ENCODE peak calls at places on chromosomes 6 and 20, in ten cellular contexts. One of them, this sample, is unnamed.

GRCh38 chr6:89970072-89970471 is 75.8 kb downstream of the GJA10 start:
- DNase-seq in kidney: peak
- DNase-seq in AG04450: no peak
- DNase-seq in activated CD4-positive, alpha-beta T cell treated with anti-CD3 and anti-CD28 coated beads, Interleukin-2, amount 50 U/mL, for 24 hours: no peak
- DNase-seq in SK-N-MC: no peak
- DNase-seq in retina: no peak
- DNase-seq in Panc1: no peak
- DNase-seq in AG10803: no peak
- DNase-seq in posterior cingulate gyrus: peak
- DNase-seq in M059J: no peak
- DNase-seq in this sample: no peak

GRCh38 chr6:134165827-134166226 is 113.4 kb upstream of the SLC2A12 start:
- DNase-seq in kidney: no peak
- DNase-seq in AG04450: no peak
- DNase-seq in activated CD4-positive, alpha-beta T cell treated with anti-CD3 and anti-CD28 coated beads, Interleukin-2, amount 50 U/mL, for 24 hours: no peak
- DNase-seq in SK-N-MC: no peak
- DNase-seq in retina: no peak
- DNase-seq in Panc1: no peak
- DNase-seq in AG10803: no peak
- DNase-seq in posterior cingulate gyrus: no peak
- DNase-seq in M059J: no peak
- DNase-seq in this sample: no peak

GRCh38 chr20:53657289-53657678 is 63.6 kb upstream of the ZNF217 start:
- DNase-seq in kidney: no peak
- DNase-seq in AG04450: no peak
- DNase-seq in activated CD4-positive, alpha-beta T cell treated with anti-CD3 and anti-CD28 coated beads, Interleukin-2, amount 50 U/mL, for 24 hours: no peak
- DNase-seq in SK-N-MC: no peak
- DNase-seq in retina: no peak
- DNase-seq in Panc1: no peak
- DNase-seq in AG10803: no peak
- DNase-seq in posterior cingulate gyrus: no peak
- DNase-seq in M059J: no peak
- DNase-seq in this sample: no peak

GRCh38 chr20:35002426-35003210 is 47.0 kb downstream of the MYH7B start:
- DNase-seq in kidney: peak
- DNase-seq in AG04450: no peak
- DNase-seq in activated CD4-positive, alpha-beta T cell treated with anti-CD3 and anti-CD28 coated beads, Interleukin-2, amount 50 U/mL, for 24 hours: no peak
- DNase-seq in SK-N-MC: no peak
- DNase-seq in retina: no peak
- DNase-seq in Panc1: no peak
- DNase-seq in AG10803: no peak
- DNase-seq in posterior cingulate gyrus: peak
- DNase-seq in M059J: no peak
- DNase-seq in this sample: peak

GRCh38 chr6:149484733-149485700 is at the start of gene ZC3H12D:
- DNase-seq in kidney: peak
- DNase-seq in AG04450: no peak
- DNase-seq in activated CD4-positive, alpha-beta T cell treated with anti-CD3 and anti-CD28 coated beads, Interleukin-2, amount 50 U/mL, for 24 hours: peak
- DNase-seq in SK-N-MC: no peak
- DNase-seq in retina: no peak
- DNase-seq in Panc1: no peak
- DNase-seq in AG10803: peak
- DNase-seq in posterior cingulate gyrus: no peak
- DNase-seq in M059J: peak
- DNase-seq in this sample: peak

GRCh38 chr6:71419954-71420692 is 131.5 kb downstream of the OGFRL1 start:
- DNase-seq in kidney: peak
- DNase-seq in AG04450: no peak
- DNase-seq in activated CD4-positive, alpha-beta T cell treated with anti-CD3 and anti-CD28 coated beads, Interleukin-2, amount 50 U/mL, for 24 hours: no peak
- DNase-seq in SK-N-MC: no peak
- DNase-seq in retina: no peak
- DNase-seq in Panc1: no peak
- DNase-seq in AG10803: peak
- DNase-seq in posterior cingulate gyrus: peak
- DNase-seq in M059J: peak
- DNase-seq in this sample: peak

GRCh38 chr6:111841822-111842221 is 31.4 kb downstream of the FYN start:
- DNase-seq in kidney: no peak
- DNase-seq in AG04450: no peak
- DNase-seq in activated CD4-positive, alpha-beta T cell treated with anti-CD3 and anti-CD28 coated beads, Interleukin-2, amount 50 U/mL, for 24 hours: no peak
- DNase-seq in SK-N-MC: no peak
- DNase-seq in retina: no peak
- DNase-seq in Panc1: no peak
- DNase-seq in AG10803: peak
- DNase-seq in posterior cingulate gyrus: no peak
- DNase-seq in M059J: peak
- DNase-seq in this sample: peak

GRCh38 chr6:105317607-105318533 is 85.0 kb downstream of the PREP start:
- DNase-seq in kidney: no peak
- DNase-seq in AG04450: no peak
- DNase-seq in activated CD4-positive, alpha-beta T cell treated with anti-CD3 and anti-CD28 coated beads, Interleukin-2, amount 50 U/mL, for 24 hours: no peak
- DNase-seq in SK-N-MC: no peak
- DNase-seq in retina: no peak
- DNase-seq in Panc1: peak
- DNase-seq in AG10803: no peak
- DNase-seq in posterior cingulate gyrus: no peak
- DNase-seq in M059J: peak
- DNase-seq in this sample: no peak

GRCh38 chr20:52494244-52494643 is 302.7 kb upstream of the ZFP64 start:
- DNase-seq in kidney: no peak
- DNase-seq in AG04450: peak
- DNase-seq in activated CD4-positive, alpha-beta T cell treated with anti-CD3 and anti-CD28 coated beads, Interleukin-2, amount 50 U/mL, for 24 hours: peak
- DNase-seq in SK-N-MC: no peak
- DNase-seq in retina: no peak
- DNase-seq in Panc1: no peak
- DNase-seq in AG10803: peak
- DNase-seq in posterior cingulate gyrus: no peak
- DNase-seq in M059J: peak
- DNase-seq in this sample: no peak

GRCh38 chr20:59242714-59243626 is 57.4 kb upstream of the EDN3 start:
- DNase-seq in kidney: no peak
- DNase-seq in AG04450: no peak
- DNase-seq in activated CD4-positive, alpha-beta T cell treated with anti-CD3 and anti-CD28 coated beads, Interleukin-2, amount 50 U/mL, for 24 hours: no peak
- DNase-seq in SK-N-MC: no peak
- DNase-seq in retina: no peak
- DNase-seq in Panc1: no peak
- DNase-seq in AG10803: no peak
- DNase-seq in posterior cingulate gyrus: no peak
- DNase-seq in M059J: peak
- DNase-seq in this sample: no peak

GRCh38 chr6:26044140-26045045 is 42.8 kb upstream of the HFE start:
- DNase-seq in kidney: peak
- DNase-seq in AG04450: no peak
- DNase-seq in activated CD4-positive, alpha-beta T cell treated with anti-CD3 and anti-CD28 coated beads, Interleukin-2, amount 50 U/mL, for 24 hours: no peak
- DNase-seq in SK-N-MC: no peak
- DNase-seq in retina: no peak
- DNase-seq in Panc1: no peak
- DNase-seq in AG10803: peak
- DNase-seq in posterior cingulate gyrus: peak
- DNase-seq in M059J: no peak
- DNase-seq in this sample: peak

GRCh38 chr20:56428388-56428787 is 16.3 kb downstream of the CASS4 start:
- DNase-seq in kidney: no peak
- DNase-seq in AG04450: no peak
- DNase-seq in activated CD4-positive, alpha-beta T cell treated with anti-CD3 and anti-CD28 coated beads, Interleukin-2, amount 50 U/mL, for 24 hours: no peak
- DNase-seq in SK-N-MC: no peak
- DNase-seq in retina: no peak
- DNase-seq in Panc1: no peak
- DNase-seq in AG10803: no peak
- DNase-seq in posterior cingulate gyrus: no peak
- DNase-seq in M059J: no peak
- DNase-seq in this sample: no peak

GRCh38 chr20:19921349-19921793 is 95.8 kb upstream of the NAA20 start:
- DNase-seq in kidney: no peak
- DNase-seq in AG04450: no peak
- DNase-seq in activated CD4-positive, alpha-beta T cell treated with anti-CD3 and anti-CD28 coated beads, Interleukin-2, amount 50 U/mL, for 24 hours: no peak
- DNase-seq in SK-N-MC: no peak
- DNase-seq in retina: no peak
- DNase-seq in Panc1: no peak
- DNase-seq in AG10803: peak
- DNase-seq in posterior cingulate gyrus: peak
- DNase-seq in M059J: no peak
- DNase-seq in this sample: no peak

GRCh38 chr6:18473765-18474164 is 86.6 kb downstream of the RNF144B start:
- DNase-seq in kidney: no peak
- DNase-seq in AG04450: no peak
- DNase-seq in activated CD4-positive, alpha-beta T cell treated with anti-CD3 and anti-CD28 coated beads, Interleukin-2, amount 50 U/mL, for 24 hours: no peak
- DNase-seq in SK-N-MC: no peak
- DNase-seq in retina: no peak
- DNase-seq in Panc1: no peak
- DNase-seq in AG10803: no peak
- DNase-seq in posterior cingulate gyrus: no peak
- DNase-seq in M059J: no peak
- DNase-seq in this sample: no peak

GRCh38 chr20:63652192-63652980 is 838 bp downstream of the STMN3 start:
- DNase-seq in kidney: peak
- DNase-seq in AG04450: no peak
- DNase-seq in activated CD4-positive, alpha-beta T cell treated with anti-CD3 and anti-CD28 coated beads, Interleukin-2, amount 50 U/mL, for 24 hours: no peak
- DNase-seq in SK-N-MC: no peak
- DNase-seq in retina: peak
- DNase-seq in Panc1: no peak
- DNase-seq in AG10803: no peak
- DNase-seq in posterior cingulate gyrus: peak
- DNase-seq in M059J: no peak
- DNase-seq in this sample: peak

GRCh38 chr6:33731751-33732282 is 14.9 kb downstream of the IP6K3 start:
- DNase-seq in kidney: no peak
- DNase-seq in AG04450: no peak
- DNase-seq in activated CD4-positive, alpha-beta T cell treated with anti-CD3 and anti-CD28 coated beads, Interleukin-2, amount 50 U/mL, for 24 hours: no peak
- DNase-seq in SK-N-MC: no peak
- DNase-seq in retina: no peak
- DNase-seq in Panc1: no peak
- DNase-seq in AG10803: no peak
- DNase-seq in posterior cingulate gyrus: no peak
- DNase-seq in M059J: no peak
- DNase-seq in this sample: no peak

GRCh38 chr6:117503211-117503610 is 20.7 kb downstream of the DCBLD1 start:
- DNase-seq in kidney: no peak
- DNase-seq in AG04450: no peak
- DNase-seq in activated CD4-positive, alpha-beta T cell treated with anti-CD3 and anti-CD28 coated beads, Interleukin-2, amount 50 U/mL, for 24 hours: no peak
- DNase-seq in SK-N-MC: no peak
- DNase-seq in retina: no peak
- DNase-seq in Panc1: no peak
- DNase-seq in AG10803: no peak
- DNase-seq in posterior cingulate gyrus: no peak
- DNase-seq in M059J: no peak
- DNase-seq in this sample: no peak